ENCODE peak calls at places on chromosomes 2 and 18, in nine cellular contexts. One of them, this sample, is unnamed.

GRCh38 chr2:8719528-8719927 is 37.7 kb downstream of the ID2 start:
- DNase-seq in AG04450: no peak
- DNase-seq in fibroblast of mammary gland: peak; percentile 69
- DNase-seq in aorta: no peak
- DNase-seq in DND-41: no peak
- DNase-seq in tibial artery: no peak
- DNase-seq in right lobe of liver: no peak
- DNase-seq in pancreas: no peak
- DNase-seq in AG10803: peak; percentile 59
- DNase-seq in this sample: no peak

GRCh38 chr2:85470850-85471800 is 52.6 kb downstream of the SH2D6 start:
- DNase-seq in pancreas: peak; percentile 84
- DNase-seq in AG04450: no peak
- DNase-seq in aorta: no peak
- DNase-seq in DND-41: peak; percentile 81
- DNase-seq in right lobe of liver: peak; percentile 89
- DNase-seq in tibial artery: no peak
- DNase-seq in fibroblast of mammary gland: peak; percentile 20
- DNase-seq in AG10803: no peak
- DNase-seq in this sample: no peak

GRCh38 chr2:43041167-43041566 is 185.2 kb downstream of the ZFP36L2 start:
- DNase-seq in AG04450: no peak
- DNase-seq in AG10803: no peak
- DNase-seq in pancreas: no peak
- DNase-seq in tibial artery: no peak
- DNase-seq in fibroblast of mammary gland: peak; percentile 25
- DNase-seq in right lobe of liver: no peak
- DNase-seq in aorta: no peak
- DNase-seq in DND-41: no peak
- DNase-seq in this sample: no peak

GRCh38 chr2:86107031-86107430 is 996 bp downstream of the PTCD3 start:
- DNase-seq in DND-41: no peak
- DNase-seq in tibial artery: no peak
- DNase-seq in fibroblast of mammary gland: peak; percentile 3
- DNase-seq in AG04450: no peak
- DNase-seq in aorta: no peak
- DNase-seq in right lobe of liver: no peak
- DNase-seq in AG10803: no peak
- DNase-seq in pancreas: no peak
- DNase-seq in this sample: no peak

GRCh38 chr18:77071711-77072292 is 60.8 kb downstream of the MBP start:
- DNase-seq in right lobe of liver: no peak
- DNase-seq in DND-41: no peak
- DNase-seq in tibial artery: no peak
- DNase-seq in fibroblast of mammary gland: peak; percentile 97
- DNase-seq in aorta: peak; percentile 82
- DNase-seq in pancreas: no peak
- DNase-seq in AG04450: peak; percentile 96
- DNase-seq in AG10803: peak; percentile 83
- DNase-seq in this sample: no peak

GRCh38 chr2:84906900-84907714 is 1.7 kb downstream of the TMSB10 start:
- DNase-seq in AG04450: no peak
- DNase-seq in tibial artery: peak; percentile 69
- DNase-seq in fibroblast of mammary gland: peak; percentile 91
- DNase-seq in right lobe of liver: peak; percentile 61
- DNase-seq in AG10803: peak; percentile 90
- DNase-seq in DND-41: peak; percentile 78
- DNase-seq in pancreas: no peak
- DNase-seq in aorta: peak; percentile 83
- DNase-seq in this sample: peak; percentile 72

GRCh38 chr2:237242091-237242536 is 156.4 kb downstream of the COPS8 start:
- DNase-seq in right lobe of liver: no peak
- DNase-seq in AG10803: peak; percentile 54
- DNase-seq in pancreas: no peak
- DNase-seq in fibroblast of mammary gland: peak; percentile 88
- DNase-seq in aorta: no peak
- DNase-seq in DND-41: no peak
- DNase-seq in tibial artery: no peak
- DNase-seq in AG04450: no peak
- DNase-seq in this sample: no peak

GRCh38 chr2:205511221-205511620 is 171.1 kb upstream of the NRP2 start:
- DNase-seq in right lobe of liver: no peak
- DNase-seq in pancreas: no peak
- DNase-seq in AG04450: no peak
- DNase-seq in fibroblast of mammary gland: no peak
- DNase-seq in DND-41: no peak
- DNase-seq in AG10803: peak; percentile 61
- DNase-seq in tibial artery: no peak
- DNase-seq in aorta: no peak
- DNase-seq in this sample: no peak

GRCh38 chr2:24711881-24712280 is 81.3 kb downstream of the PTRHD1 start:
- DNase-seq in tibial artery: no peak
- DNase-seq in AG04450: no peak
- DNase-seq in aorta: no peak
- DNase-seq in DND-41: no peak
- DNase-seq in fibroblast of mammary gland: no peak
- DNase-seq in AG10803: peak; percentile 13
- DNase-seq in right lobe of liver: no peak
- DNase-seq in pancreas: no peak
- DNase-seq in this sample: no peak

GRCh38 chr2:98134138-98134537 is 47.2 kb downstream of the VWA3B start:
- DNase-seq in aorta: no peak
- DNase-seq in AG10803: no peak
- DNase-seq in DND-41: no peak
- DNase-seq in AG04450: no peak
- DNase-seq in tibial artery: no peak
- DNase-seq in right lobe of liver: no peak
- DNase-seq in fibroblast of mammary gland: peak; percentile 76
- DNase-seq in pancreas: no peak
- DNase-seq in this sample: no peak

GRCh38 chr2:134912406-134912805 is 6.2 kb upstream of the CCNT2 start:
- DNase-seq in fibroblast of mammary gland: peak; percentile 85
- DNase-seq in AG10803: peak; percentile 15
- DNase-seq in AG04450: no peak
- DNase-seq in right lobe of liver: no peak
- DNase-seq in DND-41: no peak
- DNase-seq in tibial artery: no peak
- DNase-seq in aorta: no peak
- DNase-seq in pancreas: no peak
- DNase-seq in this sample: no peak

GRCh38 chr18:6881034-6881800 is 151.7 kb downstream of the ARHGAP28 start:
- DNase-seq in pancreas: no peak
- DNase-seq in tibial artery: peak; percentile 66
- DNase-seq in AG10803: peak; percentile 84
- DNase-seq in aorta: no peak
- DNase-seq in right lobe of liver: no peak
- DNase-seq in AG04450: peak; percentile 8
- DNase-seq in fibroblast of mammary gland: peak; percentile 86
- DNase-seq in DND-41: no peak
- DNase-seq in this sample: no peak

GRCh38 chr2:189066037-189066436 is 91.9 kb downstream of the COL3A1 start:
- DNase-seq in pancreas: no peak
- DNase-seq in AG10803: no peak
- DNase-seq in right lobe of liver: no peak
- DNase-seq in DND-41: no peak
- DNase-seq in fibroblast of mammary gland: peak; percentile 69
- DNase-seq in tibial artery: no peak
- DNase-seq in aorta: no peak
- DNase-seq in AG04450: no peak
- DNase-seq in this sample: no peak

GRCh38 chr2:109418716-109419115 is 195.1 kb downstream of the SEPTIN10 start:
- DNase-seq in DND-41: no peak
- DNase-seq in fibroblast of mammary gland: no peak
- DNase-seq in tibial artery: no peak
- DNase-seq in AG10803: no peak
- DNase-seq in aorta: peak; percentile 66
- DNase-seq in AG04450: no peak
- DNase-seq in pancreas: no peak
- DNase-seq in right lobe of liver: no peak
- DNase-seq in this sample: no peak

GRCh38 chr2:103792039-103792438 is 1030.2 kb downstream of the TMEM182 start:
- DNase-seq in fibroblast of mammary gland: no peak
- DNase-seq in AG10803: no peak
- DNase-seq in AG04450: no peak
- DNase-seq in DND-41: no peak
- DNase-seq in tibial artery: no peak
- DNase-seq in pancreas: no peak
- DNase-seq in right lobe of liver: no peak
- DNase-seq in aorta: no peak
- DNase-seq in this sample: no peak

GRCh38 chr18:39314595-39314994 is 1749.0 kb upstream of the CELF4 start:
- DNase-seq in DND-41: no peak
- DNase-seq in AG04450: no peak
- DNase-seq in fibroblast of mammary gland: no peak
- DNase-seq in pancreas: no peak
- DNase-seq in aorta: no peak
- DNase-seq in tibial artery: no peak
- DNase-seq in AG10803: no peak
- DNase-seq in right lobe of liver: no peak
- DNase-seq in this sample: no peak

GRCh38 chr2:12897181-12897580 is 180.4 kb downstream of the TRIB2 start:
- DNase-seq in fibroblast of mammary gland: no peak
- DNase-seq in DND-41: peak; percentile 8
- DNase-seq in AG04450: no peak
- DNase-seq in right lobe of liver: no peak
- DNase-seq in tibial artery: no peak
- DNase-seq in aorta: no peak
- DNase-seq in pancreas: no peak
- DNase-seq in AG10803: no peak
- DNase-seq in this sample: no peak

GRCh38 chr2:110783474-110783873 is 51.1 kb downstream of the ACOXL start:
- DNase-seq in aorta: no peak
- DNase-seq in tibial artery: no peak
- DNase-seq in AG04450: no peak
- DNase-seq in pancreas: no peak
- DNase-seq in AG10803: no peak
- DNase-seq in right lobe of liver: no peak
- DNase-seq in DND-41: no peak
- DNase-seq in fibroblast of mammary gland: no peak
- DNase-seq in this sample: no peak

GRCh38 chr18:58176915-58177717 is 133.1 kb downstream of the NEDD4L start:
- DNase-seq in right lobe of liver: no peak
- DNase-seq in AG04450: peak; percentile 81
- DNase-seq in aorta: no peak
- DNase-seq in pancreas: no peak
- DNase-seq in AG10803: peak; percentile 92
- DNase-seq in tibial artery: no peak
- DNase-seq in DND-41: no peak
- DNase-seq in fibroblast of mammary gland: peak; percentile 94
- DNase-seq in this sample: no peak
- H3K4me3 ChIP-seq in right lobe of liver: no peak overlapping the region
- H3K4me3 ChIP-seq in AG04450: no peak overlapping the region
- H3K4me3 ChIP-seq in aorta: no peak overlapping the region
- H3K4me3 ChIP-seq in pancreas: no peak overlapping the region
- H3K4me3 ChIP-seq in AG10803: no peak overlapping the region
- H3K4me3 ChIP-seq in tibial artery: no peak overlapping the region
- H3K4me3 ChIP-seq in DND-41: no peak overlapping the region
- H3K4me3 ChIP-seq in fibroblast of mammary gland: no peak overlapping the region
- H3K4me3 ChIP-seq in this sample: no peak overlapping the region

GRCh38 chr2:37683241-37683640 is 11.8 kb upstream of the CDC42EP3 start:
- DNase-seq in AG10803: no peak
- DNase-seq in pancreas: no peak
- DNase-seq in tibial artery: no peak
- DNase-seq in AG04450: no peak
- DNase-seq in fibroblast of mammary gland: no peak
- DNase-seq in aorta: no peak
- DNase-seq in right lobe of liver: no peak
- DNase-seq in DND-41: no peak
- DNase-seq in this sample: no peak
- H3K4me3 ChIP-seq in AG10803: no peak overlapping the region
- H3K4me3 ChIP-seq in pancreas: no peak overlapping the region
- H3K4me3 ChIP-seq in tibial artery: no peak overlapping the region
- H3K4me3 ChIP-seq in AG04450: no peak overlapping the region
- H3K4me3 ChIP-seq in fibroblast of mammary gland: no peak overlapping the region
- H3K4me3 ChIP-seq in aorta: no peak overlapping the region
- H3K4me3 ChIP-seq in right lobe of liver: no peak overlapping the region
- H3K4me3 ChIP-seq in DND-41: no peak overlapping the region
- H3K4me3 ChIP-seq in this sample: no peak overlapping the region

DNA sequence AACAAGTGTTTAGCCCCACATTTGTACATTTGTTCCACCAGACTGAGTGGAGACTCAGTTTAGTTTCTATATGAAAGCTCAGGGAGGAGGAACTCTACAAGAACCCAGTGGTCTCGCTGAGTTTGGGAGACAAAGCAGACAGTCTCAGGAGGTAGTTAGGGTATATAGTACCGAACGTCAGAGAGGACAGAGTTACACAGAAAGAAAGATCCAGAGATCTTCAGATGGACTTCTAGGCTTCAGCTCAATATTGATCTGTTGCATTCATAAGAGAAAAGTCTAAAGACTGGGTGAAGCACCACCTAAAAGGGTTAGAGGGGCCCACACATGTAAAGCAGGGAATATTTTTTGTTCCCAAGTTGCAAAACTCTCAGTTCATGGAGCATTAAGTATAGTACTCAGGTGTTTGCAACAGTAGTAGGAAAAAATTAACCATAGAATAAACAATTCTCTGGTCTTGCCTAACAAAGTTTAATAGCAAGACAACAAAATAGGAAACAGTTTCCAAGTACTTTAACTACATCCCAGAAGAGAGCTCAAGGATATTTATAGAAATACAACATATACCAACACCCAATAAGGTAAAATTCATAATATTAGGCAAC is 4.2 kb downstream of the TFPI start:
- DNase-seq in AG10803: no peak
- DNase-seq in pancreas: no peak
- DNase-seq in DND-41: no peak
- DNase-seq in aorta: no peak
- DNase-seq in right lobe of liver: no peak
- DNase-seq in tibial artery: no peak
- DNase-seq in fibroblast of mammary gland: no peak
- DNase-seq in AG04450: no peak
- DNase-seq in this sample: no peak
- H3K4me3 ChIP-seq in AG10803: no peak overlapping the region
- H3K4me3 ChIP-seq in pancreas: peak overlapping the region; percentile 16
- H3K4me3 ChIP-seq in DND-41: no peak overlapping the region
- H3K4me3 ChIP-seq in aorta: no peak overlapping the region
- H3K4me3 ChIP-seq in right lobe of liver: peak overlapping the region; percentile 53
- H3K4me3 ChIP-seq in tibial artery: peak overlapping the region; percentile 65
- H3K4me3 ChIP-seq in fibroblast of mammary gland: no peak overlapping the region
- H3K4me3 ChIP-seq in AG04450: no peak overlapping the region
- H3K4me3 ChIP-seq in this sample: no peak overlapping the region

DNA sequence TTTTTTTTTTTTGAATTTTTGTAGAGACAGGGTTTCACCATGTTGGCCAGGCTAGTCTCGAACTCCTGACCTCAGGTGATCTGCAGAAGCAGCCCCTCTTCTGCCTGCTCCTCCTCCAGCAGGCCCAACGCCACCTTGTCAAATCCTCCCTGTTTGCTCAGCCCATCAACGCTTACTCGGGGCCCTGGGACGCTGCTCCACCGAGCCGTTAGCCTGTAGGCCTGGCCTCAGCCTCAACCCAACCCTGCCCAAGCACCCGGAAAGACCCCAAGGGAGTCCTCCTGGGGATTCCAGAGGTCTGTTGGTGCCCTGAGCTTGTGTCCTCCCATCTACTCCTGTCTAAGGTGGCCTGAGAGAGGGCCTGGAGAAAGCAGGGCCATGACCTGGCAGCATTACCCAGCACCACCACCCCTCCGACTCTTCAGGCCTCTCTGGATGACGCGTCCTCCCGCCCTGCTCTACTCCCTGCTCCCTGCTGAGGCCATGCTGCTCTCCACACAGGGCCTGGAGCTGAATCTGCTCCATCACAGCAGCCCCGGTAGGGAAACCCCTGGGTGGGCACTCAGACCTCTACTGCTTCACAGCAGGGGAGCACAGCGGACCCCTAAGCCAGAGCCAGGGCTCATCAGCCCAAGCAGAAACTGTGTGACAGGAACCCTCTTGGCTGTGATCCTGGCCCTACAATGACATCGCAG is 3.2 kb downstream of the STK25 start:
- DNase-seq in aorta: no peak
- DNase-seq in DND-41: no peak
- DNase-seq in tibial artery: no peak
- DNase-seq in right lobe of liver: no peak
- DNase-seq in AG04450: no peak
- DNase-seq in AG10803: no peak
- DNase-seq in fibroblast of mammary gland: no peak
- DNase-seq in pancreas: peak; percentile 33
- DNase-seq in this sample: no peak
- H3K4me3 ChIP-seq in aorta: no peak overlapping the region
- H3K4me3 ChIP-seq in DND-41: no peak overlapping the region
- H3K4me3 ChIP-seq in tibial artery: no peak overlapping the region
- H3K4me3 ChIP-seq in right lobe of liver: no peak overlapping the region
- H3K4me3 ChIP-seq in AG04450: no peak overlapping the region
- H3K4me3 ChIP-seq in AG10803: no peak overlapping the region
- H3K4me3 ChIP-seq in fibroblast of mammary gland: no peak overlapping the region
- H3K4me3 ChIP-seq in pancreas: no peak overlapping the region
- H3K4me3 ChIP-seq in this sample: no peak overlapping the region

This sample was measured in Jurkat, Clone E6-1.